ENCODE peak calls at places on chromosomes 7 and 10, in four cellular contexts. B is neuronal stem cell, N is H1, P is IMR-90. R is an unnamed sample.

GRCh38 chr10:102246261-102246660 is 929 bp downstream of the GBF1 start:
- DNase-seq in B (no peak), N (no peak), P (peak; percentile 56), R (no peak)

GRCh38 chr7:131011976-131012375 is 278.0 kb upstream of the KLF14 start:
- DNase-seq in B (no peak), N (no peak), P (peak; percentile 89), R (no peak)

GRCh38 chr10:80870282-80870681 is 332.6 kb downstream of the SH2D4B start:
- DNase-seq in B (no peak), N (no peak), P (no peak), R (no peak)

GRCh38 chr10:48523212-48523819 is 81.6 kb downstream of the ARHGAP22 start:
- DNase-seq in B (peak; percentile 14), N (no peak), P (peak; percentile 98), R (peak; percentile 53)

GRCh38 chr10:131955591-131956340 is 26.0 kb downstream of the BNIP3 start:
- DNase-seq in B (no peak), N (no peak), P (no peak), R (no peak)

GRCh38 chr10:88154596-88155250 is 291.3 kb downstream of the PTEN start:
- DNase-seq in B (no peak), N (no peak), P (peak; percentile 75), R (no peak)

GRCh38 chr10:87036623-87037022 is 16.5 kb downstream of the FAM25A start:
- DNase-seq in B (no peak), N (no peak), P (no peak), R (no peak)

GRCh38 chr10:50216894-50217293 is 34.4 kb downstream of the ASAH2 start:
- DNase-seq in B (peak; percentile 24), N (no peak), P (peak; percentile 10), R (peak; percentile 31)

GRCh38 chr10:78210548-78210947 is 176.9 kb downstream of the RPS24 start:
- DNase-seq in B (no peak), N (no peak), P (no peak), R (no peak)

GRCh38 chr7:155351120-155351870 is 53.6 kb downstream of the INSIG1 start:
- DNase-seq in B (no peak), N (no peak), P (no peak), R (no peak)

GRCh38 chr7:94264756-94265155 is 129.9 kb upstream of the COL1A2 start:
- DNase-seq in B (no peak), N (no peak), P (no peak), R (no peak)

GRCh38 chr7:120792091-120792860 is 65.7 kb downstream of the TSPAN12 start:
- DNase-seq in B (peak; percentile 66), N (peak; percentile 67), P (peak; percentile 65), R (peak; percentile 87)

GRCh38 chr7:12360948-12361347 is 42.7 kb downstream of the VWDE start:
- DNase-seq in B (no peak), N (no peak), P (no peak), R (no peak)

GRCh38 chr7:135924302-135924701 is 52.9 kb downstream of the MTPN start:
- DNase-seq in B (no peak), N (no peak), P (peak; percentile 2), R (no peak)

GRCh38 chr10:114068054-114068707 is 24.5 kb downstream of the ADRB1 start:
- DNase-seq in B (no peak), N (no peak), P (no peak), R (no peak)

GRCh38 chr7:18693401-18693800 is 197.9 kb downstream of the HDAC9 start:
- DNase-seq in B (no peak), N (no peak), P (peak; percentile 89), R (no peak)

GRCh38 chr10:93437946-93438795 is 44.0 kb downstream of the MYOF start:
- DNase-seq in B (no peak), N (no peak), P (peak; percentile 73), R (peak; percentile 52)

GRCh38 chr7:95240910-95241309 is 83.4 kb downstream of the PON1 start:
- DNase-seq in B (no peak), N (no peak), P (no peak), R (no peak)

GRCh38 chr7:28298870-28299484 is 113.3 kb upstream of the CREB5 start:
- DNase-seq in B (peak; percentile 35), N (peak; percentile 29), P (peak; percentile 78), R (peak; percentile 74)

GRCh38 chr7:13231216-13231615 is 543.8 kb downstream of the ARL4A start:
- DNase-seq in B (peak; percentile 58), N (no peak), P (no peak), R (no peak)

GRCh38 chr7:40763319-40764287 is 628.8 kb downstream of the SUGCT start:
- DNase-seq in B (no peak), N (no peak), P (peak; percentile 86), R (no peak)

GRCh38 chr7:111821076-111821475 is 258.8 kb upstream of the IMMP2L start:
- DNase-seq in B (no peak), N (no peak), P (no peak), R (no peak)

GRCh38 chr10:43939389-43939938 is 290.8 kb upstream of the ZNF32 start:
- DNase-seq in B (no peak), N (no peak), P (no peak), R (peak; percentile 2)
- H2AK5ac ChIP-seq in B (no peak overlapping the region), N (no peak overlapping the region), P (no peak overlapping the region), R (no peak overlapping the region)

DNA sequence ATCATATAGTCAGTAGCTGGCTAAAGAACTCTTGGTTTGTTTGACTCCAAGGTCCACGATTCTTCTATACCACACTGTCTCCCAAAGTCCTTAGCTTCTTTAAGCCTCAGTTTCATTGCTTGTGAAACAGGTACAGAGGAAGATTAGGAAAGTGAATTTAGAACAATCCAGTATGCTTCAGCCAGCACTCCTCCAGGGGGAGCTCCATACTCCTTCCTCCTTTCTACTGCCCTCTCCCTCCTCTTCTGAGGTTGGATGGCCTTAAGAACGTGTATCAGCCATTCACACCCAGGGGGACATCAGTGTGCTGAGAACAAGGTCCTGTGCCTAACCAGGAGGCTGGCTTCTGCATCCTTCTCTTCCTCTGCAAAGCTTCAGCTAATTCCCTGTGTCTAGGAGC is 54.8 kb upstream of the CALD1 start:
- DNase-seq in B (no peak), N (peak; percentile 47), P (peak; percentile 54), R (peak; percentile 66)
- H2AK5ac ChIP-seq in B (no peak overlapping the region), N (no peak overlapping the region), P (peak overlapping the region; percentile 80), R (no peak overlapping the region)

DNA sequence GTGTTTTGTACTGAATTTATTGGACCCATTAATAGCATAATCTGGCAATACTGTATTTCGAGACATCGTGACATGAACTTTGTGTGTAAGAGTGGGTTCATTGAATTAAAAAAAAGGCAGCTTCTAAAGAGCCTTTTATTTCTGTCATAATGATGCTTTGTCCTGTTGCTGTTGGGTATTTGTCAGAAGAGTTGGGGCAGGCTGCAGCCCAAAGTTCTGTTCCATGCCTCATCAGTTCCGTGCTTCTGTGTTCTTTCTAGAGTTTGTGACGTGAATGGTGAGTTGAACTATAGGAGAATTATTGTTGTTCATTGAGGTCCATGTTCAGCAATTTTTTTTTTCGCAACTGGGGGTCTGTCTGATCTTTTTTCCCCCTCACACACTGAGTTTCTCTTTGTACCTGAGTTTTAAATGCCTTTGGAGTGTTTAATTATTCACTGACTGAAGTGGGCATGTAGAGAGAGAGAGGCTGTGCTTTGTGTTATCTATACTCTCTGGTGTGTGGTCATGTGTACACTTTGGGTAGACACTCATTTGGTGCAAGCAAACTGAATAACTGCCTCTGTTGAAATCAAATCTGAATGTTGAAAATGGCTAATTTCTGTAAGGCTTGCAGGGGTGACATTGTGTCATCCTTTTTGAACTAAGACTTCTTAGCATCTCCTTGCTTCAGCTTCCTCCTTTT is 69.8 kb downstream of the ADD3 start:
- DNase-seq in B (no peak), N (no peak), P (no peak), R (no peak)
- H2AK5ac ChIP-seq in B (no peak overlapping the region), N (no peak overlapping the region), P (peak overlapping the region; percentile 44), R (no peak overlapping the region)

GRCh38 chr7:75955293-75955938 is 39.0 kb downstream of the TMEM120A start:
- DNase-seq in B (no peak), N (no peak), P (no peak), R (no peak)
- H2AK5ac ChIP-seq in B (no peak overlapping the region), N (no peak overlapping the region), P (peak overlapping the region; percentile 24), R (no peak overlapping the region)

DNA sequence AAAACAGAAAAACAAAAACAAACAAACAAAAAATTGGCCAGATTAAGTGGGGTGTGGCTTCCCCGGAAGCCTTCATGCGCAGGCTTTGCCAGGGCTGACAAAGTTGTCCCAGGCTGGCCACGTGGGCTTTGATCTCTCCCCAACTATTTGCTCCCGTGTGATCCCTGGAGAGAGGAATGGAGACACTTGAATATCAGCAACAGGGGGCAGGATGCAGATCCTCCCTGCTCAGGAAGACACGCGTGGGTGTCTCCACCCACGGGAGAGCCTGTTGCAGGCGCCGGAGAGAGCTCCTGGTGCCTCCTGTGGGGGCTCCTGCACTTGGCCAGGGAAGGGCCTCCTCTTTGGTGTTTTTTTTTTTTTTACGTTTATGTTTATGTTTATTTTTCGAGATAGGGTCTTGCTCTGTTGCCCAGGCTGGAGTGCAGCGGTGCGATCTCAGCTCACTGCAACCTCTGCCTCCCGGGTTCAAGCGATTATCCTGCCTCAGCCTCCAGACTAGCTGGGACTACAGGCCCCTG is 19.0 kb downstream of the TRIM56 start:
- DNase-seq in B (no peak), N (no peak), P (no peak), R (no peak)
- H2AK5ac ChIP-seq in B (no peak overlapping the region), N (no peak overlapping the region), P (peak overlapping the region; percentile 64), R (no peak overlapping the region)

GRCh38 chr10:98457762-98458161 is 11.0 kb upstream of the HPS1 start:
- DNase-seq in B (no peak), N (no peak), P (no peak), R (no peak)
- H2AK5ac ChIP-seq in B (no peak overlapping the region), N (no peak overlapping the region), P (no peak overlapping the region), R (no peak overlapping the region)

GRCh38 chr7:2774935-2775334 is 69.2 kb downstream of the GNA12 start:
- DNase-seq in B (no peak), N (no peak), P (no peak), R (no peak)

GRCh38 chr7:2774280-2774679 is 69.8 kb downstream of the GNA12 start:
- DNase-seq in B (no peak), N (no peak), P (no peak), R (no peak)

GRCh38 chr7:2775376-2775775 is 68.7 kb downstream of the GNA12 start:
- DNase-seq in B (no peak), N (no peak), P (no peak), R (no peak)

GRCh38 chr7:2773608-2774007 is 70.5 kb downstream of the GNA12 start:
- DNase-seq in B (no peak), N (no peak), P (no peak), R (no peak)

GRCh38 chr7:2771274-2771711 is 72.8 kb downstream of the GNA12 start:
- DNase-seq in B (no peak), N (no peak), P (no peak), R (no peak)
- H2AK5ac ChIP-seq in B (no peak overlapping the region), N (no peak overlapping the region), P (no peak overlapping the region), R (no peak overlapping the region)

GRCh38 chr7:47739301-47739870 is 157.5 kb upstream of the TNS3 start:
- DNase-seq in B (no peak), N (no peak), P (no peak), R (no peak)
- H2AK5ac ChIP-seq in B (no peak overlapping the region), N (no peak overlapping the region), P (peak overlapping the region; percentile 84), R (no peak overlapping the region)

DNA sequence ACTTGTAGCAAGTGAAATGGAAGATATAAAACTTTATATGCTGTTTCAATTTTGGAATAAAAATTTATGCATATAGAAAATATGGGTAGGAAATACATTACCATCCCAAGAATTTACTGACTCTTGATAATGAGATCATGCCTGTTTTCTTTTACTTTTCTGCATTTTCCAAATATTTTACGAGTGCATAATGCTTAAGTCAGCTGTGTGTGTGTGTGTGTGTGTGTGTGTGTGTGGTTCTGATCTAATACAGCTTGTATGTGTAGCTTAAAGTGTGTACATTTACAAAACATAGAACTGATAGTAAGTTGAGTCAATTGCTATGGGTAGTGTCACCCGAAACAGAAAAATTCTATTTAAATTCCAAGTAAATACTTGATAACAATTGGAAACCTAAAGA is 315.9 kb upstream of the LRRN3 start:
- DNase-seq in B (no peak), N (no peak), P (peak; percentile 73), R (no peak)
- H2AK5ac ChIP-seq in B (no peak overlapping the region), N (no peak overlapping the region), P (no peak overlapping the region), R (no peak overlapping the region)

R was measured in H9.